ENCODE peak calls at places on chromosomes 5 and 9, in seven cellular contexts. Y, E, U, Z, W, C and T are unnamed samples.

GRCh38 chr9:1210954-1211353 is 160.8 kb downstream of the DMRT2 start:
- DNase-seq in Y (no peak), E (no peak), U (no peak), Z (no peak), W (no peak), C (no peak), T (no peak)

GRCh38 chr9:108412755-108413154 is 443.0 kb downstream of the ACTL7B start:
- DNase-seq in Y (no peak), E (peak), U (peak), Z (no peak), W (peak), C (peak), T (no peak)

GRCh38 chr5:15704397-15704947 is 204.5 kb downstream of the FBXL7 start:
- DNase-seq in Y (no peak), E (no peak), U (peak), Z (no peak), W (no peak), C (no peak), T (no peak)

GRCh38 chr5:42768106-42768504 is 11.5 kb downstream of the CCDC152 start:
- DNase-seq in Y (no peak), E (no peak), U (no peak), Z (no peak), W (no peak), C (no peak), T (no peak)

GRCh38 chr9:106482733-106483132 is 380.2 kb upstream of the ZNF462 start:
- DNase-seq in Y (no peak), E (no peak), U (no peak), Z (no peak), W (no peak), C (peak), T (no peak)

GRCh38 chr5:77725646-77726045 is 50.5 kb downstream of the TBCA start:
- DNase-seq in Y (no peak), E (no peak), U (peak), Z (no peak), W (no peak), C (no peak), T (no peak)

GRCh38 chr5:60382761-60383160 is 317.2 kb downstream of the DEPDC1B start:
- DNase-seq in Y (no peak), E (no peak), U (peak), Z (no peak), W (peak), C (peak), T (no peak)

GRCh38 chr5:154740957-154741356 is 14.2 kb upstream of the LARP1 start:
- DNase-seq in Y (no peak), E (no peak), U (peak), Z (no peak), W (no peak), C (peak), T (no peak)

GRCh38 chr9:114906922-114907571 is 23.3 kb downstream of the TNFSF8 start:
- DNase-seq in Y (no peak), E (peak), U (peak), Z (no peak), W (peak), C (peak), T (no peak)